ENCODE peak calls at places on chromosomes 1 and 21, in four cellular contexts. R, O, T and E are unnamed samples.

GRCh38 chr1:2136386-2136821 is 58.2 kb downstream of the FAAP20 start:
- DNase-seq in R (no peak), O (no peak), T (no peak), E (no peak)

GRCh38 chr1:47436979-47437517 is 796 bp upstream of the FOXD2 start:
- DNase-seq in R (no peak), O (peak), T (peak), E (peak)

GRCh38 chr1:183327429-183328290 is 90.5 kb downstream of the NMNAT2 start:
- DNase-seq in R (no peak), O (no peak), T (no peak), E (no peak)

GRCh38 chr1:67214420-67215174 is 48.3 kb downstream of the IL23R start:
- DNase-seq in R (peak), O (peak), T (peak), E (peak)

GRCh38 chr1:201307760-201308499 is 24.6 kb downstream of the PKP1 start:
- DNase-seq in R (no peak), O (no peak), T (no peak), E (no peak)

GRCh38 chr1:228825840-228826484 is 90.7 kb downstream of the RHOU start:
- DNase-seq in R (no peak), O (no peak), T (no peak), E (no peak)

GRCh38 chr1:60504206-60504868 is 430.8 kb upstream of the C1orf87 start:
- DNase-seq in R (no peak), O (no peak), T (peak), E (no peak)

GRCh38 chr1:55375617-55376258 is 160.6 kb upstream of the USP24 start:
- DNase-seq in R (peak), O (peak), T (peak), E (peak)

GRCh38 chr1:182602945-182603645 is 1.1 kb downstream of the RGS16 start:
- DNase-seq in R (no peak), O (no peak), T (no peak), E (no peak)

GRCh38 chr21:34524671-34525601 is 12.9 kb upstream of the KCNE1 start:
- DNase-seq in R (no peak), O (no peak), T (peak), E (peak)

GRCh38 chr1:32066489-32066873 is 6.3 kb upstream of the TMEM39B start:
- DNase-seq in R (no peak), O (no peak), T (peak), E (no peak)

GRCh38 chr1:96660503-96660902 is 61.1 kb upstream of the PTBP2 start:
- DNase-seq in R (no peak), O (no peak), T (peak), E (no peak)

GRCh38 chr1:117686907-117687306 is 81.1 kb downstream of the TENT5C start:
- DNase-seq in R (no peak), O (no peak), T (peak), E (no peak)

GRCh38 chr1:194184974-194185373 is 998.6 kb upstream of the B3GALT2 start:
- DNase-seq in R (no peak), O (no peak), T (no peak), E (no peak)

GRCh38 chr21:41761211-41762181 is 5.4 kb downstream of the RIPK4 start:
- DNase-seq in R (no peak), O (no peak), T (peak), E (no peak)

GRCh38 chr1:115929846-115930245 is 46.5 kb upstream of the SLC22A15 start:
- DNase-seq in R (no peak), O (no peak), T (peak), E (no peak)

GRCh38 chr1:16617101-16617727 is 3.9 kb upstream of the NBPF1 start:
- DNase-seq in R (peak), O (peak), T (no peak), E (peak)

GRCh38 chr1:16617778-16618580 is 4.6 kb upstream of the NBPF1 start:
- DNase-seq in R (no peak), O (no peak), T (no peak), E (peak)

GRCh38 chr1:16625497-16626408 is 12.4 kb upstream of the NBPF1 start:
- DNase-seq in R (peak), O (no peak), T (no peak), E (no peak)

GRCh38 chr1:16618719-16619118 is 5.4 kb upstream of the NBPF1 start:
- DNase-seq in R (no peak), O (no peak), T (no peak), E (peak)

DNA sequence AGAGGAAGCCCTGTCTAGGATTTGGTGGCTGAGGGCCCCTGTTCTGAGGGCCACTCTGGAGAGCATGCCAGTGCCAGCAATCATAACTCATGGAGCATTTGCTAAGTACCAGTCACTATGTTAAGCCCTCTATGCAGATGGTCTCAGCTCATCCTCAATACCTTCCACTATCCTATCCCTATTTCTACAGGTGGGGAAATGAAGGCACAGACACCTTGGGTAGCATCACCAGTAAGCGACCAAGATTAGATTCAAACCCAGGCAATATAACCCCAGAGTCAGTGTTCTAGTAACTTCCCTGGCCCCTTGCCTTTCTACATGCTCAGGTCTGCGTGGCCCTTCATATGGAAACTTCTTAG is 7.9 kb upstream of the NBPF1 start:
- DNase-seq in R (no peak), O (no peak), T (no peak), E (no peak)
- TF ChIP-seq CTCF in R (no peak), O (peak), T (no peak), E (peak)

DNA sequence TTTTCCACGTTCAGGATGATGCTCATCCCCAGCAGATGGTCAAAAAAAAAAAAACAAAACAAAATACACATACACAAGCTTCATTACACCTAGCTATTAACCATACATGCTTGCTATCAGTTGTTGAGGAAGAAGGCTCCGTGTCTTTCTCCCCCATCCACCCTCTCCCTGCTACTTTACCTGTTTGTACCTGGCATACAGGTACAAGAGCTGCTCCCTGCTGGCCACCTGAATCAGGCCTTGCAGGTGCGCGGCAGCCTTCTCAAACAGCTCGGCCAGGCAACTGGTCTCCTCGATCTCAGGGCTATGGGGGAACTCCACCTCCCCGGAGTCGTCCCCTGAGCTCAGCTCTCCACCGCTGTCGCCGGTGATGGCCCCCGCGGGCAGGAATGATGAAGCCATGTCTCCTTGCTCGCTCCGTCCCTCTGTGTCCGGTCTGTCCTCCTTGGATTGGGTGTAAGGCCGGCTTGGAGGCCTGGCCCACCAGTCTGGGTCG is 464 bp downstream of the ACBD6 start:
- DNase-seq in R (peak), O (no peak), T (no peak), E (no peak)
- TF ChIP-seq CTCF in R (no peak), O (no peak), T (no peak), E (no peak)

GRCh38 chr1:155278689-155279160 is 1.5 kb downstream of the HCN3 start:
- DNase-seq in R (no peak), O (no peak), T (no peak), E (no peak)
- TF ChIP-seq CTCF in R (no peak), O (no peak), T (no peak), E (peak)

GRCh38 chr1:234610061-234610581 is at the start of gene IRF2BP2:
- DNase-seq in R (peak), O (peak), T (peak), E (peak)
- TF ChIP-seq CTCF in R (no peak), O (no peak), T (no peak), E (no peak)

GRCh38 chr1:151024540-151025146 is 11.7 kb upstream of the BNIPL start:
- DNase-seq in R (peak), O (peak), T (peak), E (peak)
- TF ChIP-seq CTCF in R (peak), O (peak), T (peak), E (peak)

GRCh38 chr1:43203859-43204258 is 31.7 kb downstream of the CFAP57 start:
- DNase-seq in R (no peak), O (no peak), T (no peak), E (no peak)
- TF ChIP-seq CTCF in R (no peak), O (no peak), T (no peak), E (no peak)

DNA sequence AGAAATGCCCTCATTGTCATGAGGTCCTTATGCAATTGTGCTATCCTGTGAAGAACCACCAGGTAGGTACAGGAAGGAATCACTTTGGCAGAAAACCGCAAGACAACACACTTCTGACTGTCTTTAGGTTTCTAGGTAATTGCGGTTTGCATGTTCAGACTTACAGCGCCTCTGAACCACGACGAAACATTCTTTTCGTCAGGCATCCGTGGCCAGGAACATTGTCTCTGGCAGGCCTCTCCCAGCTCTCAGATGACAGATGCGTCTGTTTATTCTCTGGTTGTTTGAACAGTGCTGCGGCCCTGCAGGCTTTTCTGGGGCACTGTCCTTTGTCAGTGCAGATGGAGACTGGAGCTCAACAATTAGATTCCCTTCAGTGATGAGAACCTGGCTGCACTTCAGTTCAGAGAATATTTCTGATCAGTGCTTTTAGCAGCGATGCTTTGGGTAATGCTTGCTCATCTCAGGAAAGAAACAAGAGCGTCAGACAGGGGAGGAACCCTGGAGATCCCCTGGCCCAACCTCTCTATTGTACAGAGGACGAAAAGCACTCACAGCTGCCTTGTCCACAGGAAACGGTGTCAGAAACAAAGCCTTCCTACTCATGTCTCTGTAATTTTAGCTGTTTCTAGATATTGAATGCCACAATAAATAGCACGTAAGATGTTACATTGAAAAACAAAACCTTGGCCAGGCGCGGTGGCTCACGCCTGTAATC is 63.5 kb downstream of the B3GALT5 start:
- DNase-seq in R (peak), O (no peak), T (peak), E (no peak)
- TF ChIP-seq CTCF in R (no peak), O (no peak), T (no peak), E (no peak)